ENCODE peak calls at places on chromosome 10, in four cellular contexts. One of them, this sample, is unnamed.

GRCh38 chr10:77609781-77610272 is 27.8 kb downstream of the KCNMA1 start:
- DNase-seq in HepG2: no peak
- DNase-seq in WTC11: no peak
- DNase-seq in K562: no peak
- DNase-seq in this sample: peak

GRCh38 chr10:113985342-113985844 is 58.3 kb upstream of the ADRB1 start:
- DNase-seq in HepG2: no peak
- DNase-seq in WTC11: no peak
- DNase-seq in K562: no peak
- DNase-seq in this sample: no peak

GRCh38 chr10:86294346-86295265 is 72.0 kb downstream of the GRID1 start:
- DNase-seq in K562: no peak
- DNase-seq in WTC11: no peak
- DNase-seq in HepG2: no peak
- DNase-seq in this sample: no peak

GRCh38 chr10:19449860-19450259 is 366.4 kb upstream of the PLXDC2 start:
- DNase-seq in HepG2: no peak
- DNase-seq in WTC11: no peak
- DNase-seq in K562: no peak
- DNase-seq in this sample: no peak

GRCh38 chr10:94989192-94989591 is 50.7 kb downstream of the CYP2C9 start:
- DNase-seq in HepG2: no peak
- DNase-seq in WTC11: no peak
- DNase-seq in K562: no peak
- DNase-seq in this sample: no peak

GRCh38 chr10:34323197-34323596 is 491.9 kb downstream of the PARD3 start:
- DNase-seq in WTC11: no peak
- DNase-seq in K562: no peak
- DNase-seq in HepG2: no peak
- DNase-seq in this sample: no peak

GRCh38 chr10:821322-821721 is 110.2 kb downstream of the LARP4B start:
- DNase-seq in K562: no peak
- DNase-seq in WTC11: no peak
- DNase-seq in HepG2: no peak
- DNase-seq in this sample: no peak

GRCh38 chr10:84987039-84987438 is 658.6 kb downstream of the CCSER2 start:
- DNase-seq in HepG2: no peak
- DNase-seq in WTC11: no peak
- DNase-seq in K562: no peak
- DNase-seq in this sample: no peak

GRCh38 chr10:121838931-121839330 is 88.9 kb downstream of the ATE1 start:
- DNase-seq in HepG2: no peak
- DNase-seq in K562: no peak
- DNase-seq in WTC11: no peak
- DNase-seq in this sample: no peak

GRCh38 chr10:31404640-31405039 is 85.6 kb downstream of the ZEB1 start:
- DNase-seq in HepG2: peak
- DNase-seq in K562: peak
- DNase-seq in WTC11: no peak
- DNase-seq in this sample: no peak

GRCh38 chr10:31399631-31400030 is 80.6 kb downstream of the ZEB1 start:
- DNase-seq in K562: no peak
- DNase-seq in WTC11: no peak
- DNase-seq in HepG2: no peak
- DNase-seq in this sample: no peak

GRCh38 chr10:31399171-31399570 is 80.2 kb downstream of the ZEB1 start:
- DNase-seq in WTC11: no peak
- DNase-seq in HepG2: no peak
- DNase-seq in K562: no peak
- DNase-seq in this sample: no peak

GRCh38 chr10:31397852-31398251 is 78.8 kb downstream of the ZEB1 start:
- DNase-seq in WTC11: no peak
- DNase-seq in HepG2: no peak
- DNase-seq in K562: no peak
- DNase-seq in this sample: no peak

DNA sequence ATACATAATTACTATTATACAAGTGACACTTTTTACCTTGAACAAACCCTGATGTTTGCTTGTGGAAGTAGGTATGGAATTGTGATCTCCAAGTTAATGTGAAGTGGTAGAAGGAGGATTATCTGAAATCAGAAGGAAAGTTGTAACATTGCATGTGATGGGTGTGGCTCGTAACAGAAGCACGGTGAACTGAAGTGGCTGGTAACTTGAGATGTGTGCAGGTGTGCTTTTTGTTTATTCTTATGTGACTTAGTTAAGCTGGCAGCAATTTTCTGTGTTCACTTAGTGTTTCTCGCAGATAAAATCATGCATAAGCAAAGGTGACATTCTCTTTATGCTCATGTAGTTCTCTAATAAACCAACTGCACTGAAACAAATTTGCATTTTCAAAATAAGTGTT is 82.3 kb downstream of the ZEB1 start:
- DNase-seq in K562: no peak
- DNase-seq in WTC11: no peak
- DNase-seq in HepG2: no peak
- DNase-seq in this sample: no peak
- TF ChIP-seq CREM in K562: no peak
- TF ChIP-seq CREM in WTC11: no peak
- TF ChIP-seq CREM in HepG2: no peak
- TF ChIP-seq CREM in this sample: no peak

DNA sequence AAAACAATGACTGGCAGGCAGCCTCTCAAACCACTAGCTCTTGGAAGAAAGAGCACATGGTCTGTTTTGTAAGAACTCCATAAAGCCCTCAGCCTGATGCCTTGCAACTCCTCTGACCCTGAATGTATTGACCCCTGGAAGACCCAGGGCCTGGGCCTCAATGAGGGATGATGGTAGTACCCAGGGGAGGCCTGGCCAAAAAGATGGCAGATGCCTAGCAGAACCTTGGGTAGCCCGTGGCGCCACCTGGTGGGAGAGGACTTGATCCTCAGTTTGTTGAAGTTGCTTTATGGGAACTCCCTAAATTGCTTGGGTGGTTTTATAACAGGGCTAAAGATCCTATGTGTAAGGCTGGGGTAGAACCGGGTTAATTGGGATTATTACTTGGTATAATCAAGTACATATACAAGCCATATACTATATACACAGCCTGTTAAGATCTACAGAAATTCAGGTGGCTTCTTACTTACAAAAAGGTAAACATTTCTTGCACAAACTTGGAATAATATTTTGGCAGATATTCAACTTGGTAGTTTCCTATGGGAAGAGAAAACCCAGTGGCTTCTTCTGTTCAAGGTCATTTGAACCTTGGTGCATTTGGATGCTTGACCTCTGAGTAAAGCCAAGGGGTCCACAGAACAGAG is 95.8 kb upstream of the CACUL1 start:
- DNase-seq in HepG2: peak
- DNase-seq in K562: peak
- DNase-seq in WTC11: peak
- DNase-seq in this sample: no peak
- TF ChIP-seq CREM in HepG2: no peak
- TF ChIP-seq CREM in K562: no peak
- TF ChIP-seq CREM in WTC11: no peak
- TF ChIP-seq CREM in this sample: no peak

DNA sequence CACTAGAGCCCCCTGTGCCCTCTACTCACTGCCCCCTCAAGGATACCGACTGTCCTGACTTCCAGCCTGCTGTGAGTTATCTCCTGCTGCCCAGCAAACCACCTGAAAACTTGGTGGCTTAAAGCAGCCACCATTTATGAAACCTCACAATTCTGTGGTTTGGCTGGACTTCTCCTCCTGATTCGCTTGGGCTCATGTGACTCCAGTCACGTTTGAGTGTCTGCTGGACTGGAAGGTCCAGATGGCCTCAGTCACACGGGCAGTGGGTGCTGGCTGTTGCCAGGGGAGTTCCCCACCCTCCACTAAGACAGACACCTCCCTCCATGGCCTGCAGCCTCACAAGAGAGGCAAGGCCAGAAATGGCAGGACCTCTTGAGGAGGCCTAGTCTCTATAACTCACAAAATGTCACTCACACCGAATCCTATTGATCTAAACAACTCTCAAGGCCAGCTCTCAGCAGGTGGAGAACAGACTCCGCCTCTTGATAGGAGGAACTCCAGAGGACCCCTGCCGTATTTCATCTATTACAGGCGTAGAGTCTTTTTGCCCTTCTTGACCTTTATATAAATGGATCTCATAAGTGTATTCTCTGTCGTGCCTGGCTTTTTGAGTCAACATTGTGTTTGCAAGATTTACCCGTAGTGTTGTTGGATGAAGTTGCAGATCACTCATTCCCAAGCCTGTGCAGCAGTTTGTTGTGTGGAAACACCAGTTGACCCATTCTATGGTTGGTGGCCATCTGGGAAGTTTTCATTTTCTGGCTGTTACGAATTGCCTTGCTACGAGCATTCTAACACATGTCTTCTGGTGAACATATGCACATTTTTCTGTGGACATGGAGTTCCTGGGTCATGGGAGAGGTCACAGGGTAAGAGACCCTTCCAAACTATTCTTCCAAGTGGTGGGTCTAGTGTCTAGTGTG is 48.3 kb downstream of the ZMIZ1 start:
- DNase-seq in WTC11: no peak
- DNase-seq in HepG2: no peak
- DNase-seq in K562: no peak
- DNase-seq in this sample: peak
- TF ChIP-seq CREM in WTC11: no peak
- TF ChIP-seq CREM in HepG2: no peak
- TF ChIP-seq CREM in K562: no peak
- TF ChIP-seq CREM in this sample: no peak

DNA sequence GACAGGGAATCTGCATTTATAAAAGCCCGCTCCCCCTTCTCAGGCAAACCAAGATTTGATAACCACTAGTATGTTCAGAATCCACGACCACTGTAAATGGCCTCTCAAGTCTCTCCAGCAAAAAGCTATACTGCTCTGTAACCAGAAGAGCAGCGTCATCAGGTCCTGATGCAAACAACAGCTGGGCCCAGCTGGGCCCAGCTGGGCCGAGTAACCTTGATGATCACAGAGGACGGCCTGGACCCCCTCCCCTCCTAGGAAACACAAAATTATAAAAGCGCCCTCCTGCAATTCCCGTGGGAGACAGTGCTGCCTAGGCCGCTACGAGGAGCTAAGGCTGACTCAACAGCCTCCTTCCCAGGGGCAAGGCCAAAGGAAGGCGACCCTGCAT is 532 bp upstream of the ADO start:
- DNase-seq in HepG2: no peak
- DNase-seq in WTC11: no peak
- DNase-seq in K562: no peak
- DNase-seq in this sample: no peak
- TF ChIP-seq CREM in HepG2: no peak
- TF ChIP-seq CREM in WTC11: no peak
- TF ChIP-seq CREM in K562: no peak
- TF ChIP-seq CREM in this sample: no peak

GRCh38 chr10:126049741-126050140 is 153.4 kb downstream of the FANK1 start:
- DNase-seq in WTC11: no peak
- DNase-seq in K562: no peak
- DNase-seq in HepG2: no peak
- DNase-seq in this sample: no peak

GRCh38 chr10:126052171-126052570 is 155.8 kb downstream of the FANK1 start:
- DNase-seq in K562: no peak
- DNase-seq in WTC11: no peak
- DNase-seq in HepG2: no peak
- DNase-seq in this sample: no peak

GRCh38 chr10:126054191-126054590 is 157.8 kb downstream of the FANK1 start:
- DNase-seq in K562: no peak
- DNase-seq in HepG2: no peak
- DNase-seq in WTC11: no peak
- DNase-seq in this sample: no peak

GRCh38 chr10:126050301-126050700 is 153.9 kb downstream of the FANK1 start:
- DNase-seq in K562: no peak
- DNase-seq in WTC11: no peak
- DNase-seq in HepG2: no peak
- DNase-seq in this sample: no peak
- TF ChIP-seq CREM in K562: no peak
- TF ChIP-seq CREM in WTC11: no peak
- TF ChIP-seq CREM in HepG2: no peak
- TF ChIP-seq CREM in this sample: no peak

DNA sequence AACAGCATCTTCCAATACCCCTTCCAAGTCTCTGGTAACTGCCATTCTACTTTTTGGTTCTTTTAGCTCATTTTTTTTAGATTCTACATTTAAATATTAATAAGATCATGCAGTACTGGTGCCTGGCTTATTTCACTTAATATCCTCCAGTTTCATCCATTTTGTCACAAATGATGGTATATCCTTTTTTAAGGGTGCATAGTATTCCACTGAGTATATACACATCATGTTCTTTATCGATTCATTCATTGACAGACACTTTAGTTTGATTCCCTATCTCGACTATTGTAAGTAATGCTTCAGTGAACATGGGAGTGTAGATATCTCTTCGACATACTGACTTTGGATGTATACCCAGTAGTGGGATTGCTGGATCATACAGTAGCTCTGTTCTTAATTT is 89.7 kb downstream of the CCDC3 start:
- DNase-seq in WTC11: no peak
- DNase-seq in HepG2: no peak
- DNase-seq in K562: no peak
- DNase-seq in this sample: no peak
- TF ChIP-seq CREM in WTC11: no peak
- TF ChIP-seq CREM in HepG2: no peak
- TF ChIP-seq CREM in K562: no peak
- TF ChIP-seq CREM in this sample: no peak

GRCh38 chr10:21497177-21497807 is 28.2 kb downstream of the SKIDA1 start:
- DNase-seq in K562: peak
- DNase-seq in HepG2: peak
- DNase-seq in WTC11: peak
- DNase-seq in this sample: no peak
- TF ChIP-seq CREM in K562: no peak
- TF ChIP-seq CREM in HepG2: no peak
- TF ChIP-seq CREM in WTC11: no peak
- TF ChIP-seq CREM in this sample: no peak

GRCh38 chr10:50226610-50227009 is 24.7 kb downstream of the ASAH2 start:
- DNase-seq in HepG2: no peak
- DNase-seq in K562: no peak
- DNase-seq in WTC11: no peak
- DNase-seq in this sample: no peak

GRCh38 chr10:50221470-50221869 is 29.8 kb downstream of the ASAH2 start:
- DNase-seq in K562: no peak
- DNase-seq in HepG2: no peak
- DNase-seq in WTC11: no peak
- DNase-seq in this sample: no peak

GRCh38 chr10:50228672-50229071 is 22.6 kb downstream of the ASAH2 start:
- DNase-seq in WTC11: no peak
- DNase-seq in HepG2: no peak
- DNase-seq in K562: no peak
- DNase-seq in this sample: no peak

GRCh38 chr10:50222199-50222598 is 29.1 kb downstream of the ASAH2 start:
- DNase-seq in K562: no peak
- DNase-seq in HepG2: no peak
- DNase-seq in WTC11: no peak
- DNase-seq in this sample: no peak

GRCh38 chr10:50224330-50224952 is 26.9 kb downstream of the ASAH2 start:
- DNase-seq in HepG2: peak
- DNase-seq in WTC11: peak
- DNase-seq in K562: peak
- DNase-seq in this sample: peak
- TF ChIP-seq CREM in HepG2: no peak
- TF ChIP-seq CREM in WTC11: no peak
- TF ChIP-seq CREM in K562: no peak
- TF ChIP-seq CREM in this sample: no peak